ENCODE peak calls at places on chromosomes 7 and 10, in five cellular contexts. R is HCT116, M is endothelial cell of umbilical vein, W is A549, K is HepG2. B is an unnamed sample.

GRCh38 chr7:75596727-75597614 is 104.9 kb downstream of the SPDYE5 start:
- DNase-seq in R (no peak), K (no peak), M (peak; percentile 62), W (peak; percentile 31), B (peak; percentile 47)

GRCh38 chr10:22606164-22606614 is 108.2 kb downstream of the PIP4K2A start:
- DNase-seq in M (peak; percentile 14), W (no peak), K (peak; percentile 84), R (no peak), B (peak; percentile 88)

GRCh38 chr10:44786451-44786850 is 124.7 kb upstream of the TMEM72 start:
- DNase-seq in W (no peak), K (no peak), M (no peak), R (no peak), B (no peak)

GRCh38 chr10:79264942-79265341 is 82.3 kb upstream of the PPIF start:
- DNase-seq in K (no peak), W (no peak), M (no peak), R (no peak), B (no peak)

GRCh38 chr10:77478248-77478963 is 159.2 kb downstream of the KCNMA1 start:
- DNase-seq in M (no peak), K (no peak), R (no peak), W (no peak), B (no peak)

GRCh38 chr7:116574025-116574822 is 49.4 kb downstream of the CAV1 start:
- DNase-seq in M (peak; percentile 78), W (no peak), R (no peak), K (no peak), B (no peak)

GRCh38 chr10:76632158-76633051 is 1005.2 kb downstream of the KCNMA1 start:
- DNase-seq in W (peak; percentile 34), M (no peak), R (peak; percentile 6), K (no peak), B (peak; percentile 18)

GRCh38 chr10:111077715-111078504 is 1.1 kb downstream of the ADRA2A start:
- DNase-seq in W (no peak), M (peak; percentile 13), R (no peak), K (no peak), B (no peak)

GRCh38 chr7:149713731-149714068 is 59.7 kb downstream of the ZNF467 start:
- DNase-seq in R (no peak), W (no peak), K (no peak), M (no peak), B (no peak)

GRCh38 chr7:88866265-88866863 is 70.8 kb upstream of the TEX47 start:
- DNase-seq in R (no peak), M (no peak), W (no peak), K (no peak), B (no peak)

GRCh38 chr7:30027065-30027456 is 559 bp upstream of the FKBP14 start:
- DNase-seq in K (peak; percentile 38), M (peak; percentile 72), W (peak; percentile 59), R (no peak), B (no peak)

GRCh38 chr7:153047079-153047478 is 287.5 kb downstream of the ACTR3B start:
- DNase-seq in M (no peak), K (no peak), R (no peak), W (no peak), B (no peak)

GRCh38 chr10:70097459-70097858 is 35.2 kb downstream of the AIFM2 start:
- DNase-seq in K (no peak), M (no peak), W (no peak), R (no peak), B (no peak)

DNA sequence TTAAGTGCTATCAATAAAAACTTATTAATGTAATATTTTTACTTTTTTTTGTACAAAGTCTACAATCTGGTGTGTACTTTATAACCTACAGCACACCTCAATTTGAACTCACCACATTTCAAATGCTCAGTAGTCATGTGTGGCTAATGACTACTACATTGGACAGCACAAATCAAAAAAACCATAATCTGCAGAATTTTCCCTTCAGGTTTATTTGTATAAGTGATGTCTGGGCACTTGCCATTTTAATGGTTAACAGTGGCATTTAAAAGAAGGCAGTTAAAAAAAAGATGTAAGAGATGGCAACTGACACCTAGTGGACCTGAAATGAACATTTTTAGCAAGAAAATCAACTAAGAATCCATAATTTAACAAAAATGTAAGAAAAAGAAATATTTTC is 124.6 kb upstream of the NRBF2 start:
- DNase-seq in W (no peak), K (no peak), M (no peak), R (no peak), B (peak; percentile 9)
- TF ChIP-seq CTCF in W (no peak), K (no peak), M (no peak), R (no peak), B (no peak)

GRCh38 chr10:88073676-88074075 is 210.3 kb downstream of the PTEN start:
- DNase-seq in R (no peak), K (no peak), W (no peak), M (no peak), B (no peak)

GRCh38 chr10:88069338-88069737 is 205.9 kb downstream of the PTEN start:
- DNase-seq in K (no peak), M (no peak), W (no peak), R (no peak), B (no peak)

GRCh38 chr10:88070080-88070880 is 206.9 kb downstream of the PTEN start:
- DNase-seq in M (no peak), K (no peak), W (peak; percentile 28), R (no peak), B (peak; percentile 98)

GRCh38 chr10:88074971-88075370 is 211.5 kb downstream of the PTEN start:
- DNase-seq in K (no peak), R (no peak), W (no peak), M (no peak), B (no peak)

GRCh38 chr10:88071814-88072380 is 208.5 kb downstream of the PTEN start:
- DNase-seq in K (no peak), R (no peak), W (no peak), M (no peak), B (peak; percentile 64)
- TF ChIP-seq MAX in K (no peak), R (no peak), W (no peak), M (no peak), B (no peak)

GRCh38 chr10:29243750-29244149 is 45.1 kb upstream of the LYZL1 start:
- DNase-seq in R (peak; percentile 12), W (peak; percentile 30), K (no peak), M (peak; percentile 47), B (no peak)
- TF ChIP-seq CTCF in R (peak; percentile 54), W (peak; percentile 31), K (peak; percentile 55), M (peak; percentile 32), B (no peak)

GRCh38 chr7:158351051-158351450 is 236.6 kb downstream of the PTPRN2 start:
- DNase-seq in M (no peak), K (no peak), R (no peak), W (no peak), B (no peak)
- TF ChIP-seq MAX in M (no peak), K (no peak), R (no peak), W (no peak), B (no peak)